ENCODE peak calls at places on chromosome 10, in seven cellular contexts. I, T, G, K, Q, S and O are unnamed samples.

GRCh38 chr10:13930123-13930522 is 343.4 kb downstream of the PRPF18 start:
- DNase-seq in I (no peak), T (no peak), G (no peak), K (no peak), Q (no peak), S (no peak), O (no peak)

GRCh38 chr10:74163313-74164068 is 12.5 kb downstream of the ADK start:
- DNase-seq in I (no peak), T (no peak), G (no peak), K (no peak), Q (no peak), S (no peak), O (no peak)

GRCh38 chr10:109429956-109430760 is 493.2 kb downstream of the XPNPEP1 start:
- DNase-seq in I (no peak), T (no peak), G (no peak), K (no peak), Q (no peak), S (no peak), O (no peak)

GRCh38 chr10:116848912-116849270 is 408 bp upstream of the ENO4 start:
- DNase-seq in I (no peak), T (no peak), G (no peak), K (no peak), Q (no peak), S (peak), O (no peak)

GRCh38 chr10:13913890-13914289 is 327.1 kb downstream of the PRPF18 start:
- DNase-seq in I (no peak), T (no peak), G (no peak), K (no peak), Q (no peak), S (no peak), O (no peak)

GRCh38 chr10:16777473-16778370 is 39.5 kb downstream of the RSU1 start:
- DNase-seq in I (no peak), T (no peak), G (peak), K (peak), Q (no peak), S (peak), O (no peak)

GRCh38 chr10:88382699-88383098 is 200.4 kb downstream of the RNLS start:
- DNase-seq in I (no peak), T (no peak), G (no peak), K (no peak), Q (no peak), S (no peak), O (no peak)

GRCh38 chr10:86187840-86188239 is 178.8 kb downstream of the GRID1 start:
- DNase-seq in I (no peak), T (no peak), G (no peak), K (no peak), Q (no peak), S (no peak), O (no peak)

GRCh38 chr10:47361293-47361692 is 13.1 kb downstream of the RBP3 start:
- DNase-seq in I (no peak), T (no peak), G (no peak), K (peak), Q (peak), S (no peak), O (no peak)

GRCh38 chr10:117746541-117747195 is 204.1 kb downstream of the EMX2 start:
- DNase-seq in I (no peak), T (no peak), G (no peak), K (no peak), Q (no peak), S (no peak), O (no peak)

GRCh38 chr10:42304341-42304740 is 334.0 kb downstream of the ZNF33B start:
- DNase-seq in I (no peak), T (no peak), G (no peak), K (no peak), Q (no peak), S (no peak), O (no peak)

GRCh38 chr10:128043259-128044045 is 82.8 kb downstream of the MKI67 start:
- DNase-seq in I (no peak), T (peak), G (no peak), K (no peak), Q (no peak), S (no peak), O (no peak)

GRCh38 chr10:100131571-100131970 is 49.9 kb upstream of the CPN1 start:
- DNase-seq in I (no peak), T (no peak), G (no peak), K (no peak), Q (no peak), S (no peak), O (no peak)

GRCh38 chr10:128062837-128063563 is 63.2 kb downstream of the MKI67 start:
- DNase-seq in I (peak), T (no peak), G (no peak), K (no peak), Q (no peak), S (peak), O (no peak)

GRCh38 chr10:74373059-74373458 is 222.0 kb downstream of the ADK start:
- DNase-seq in I (no peak), T (no peak), G (no peak), K (no peak), Q (no peak), S (no peak), O (no peak)

GRCh38 chr10:7374795-7375194 is 36.0 kb downstream of the SFMBT2 start:
- DNase-seq in I (no peak), T (no peak), G (no peak), K (no peak), Q (no peak), S (no peak), O (no peak)

GRCh38 chr10:7317799-7318446 is 92.9 kb downstream of the SFMBT2 start:
- DNase-seq in I (no peak), T (no peak), G (no peak), K (no peak), Q (no peak), S (no peak), O (no peak)

GRCh38 chr10:118940386-118940785 is 89.1 kb upstream of the NANOS1 start:
- DNase-seq in I (no peak), T (no peak), G (no peak), K (no peak), Q (no peak), S (no peak), O (no peak)

GRCh38 chr10:65194555-65194954 is 1673.4 kb downstream of the REEP3 start:
- DNase-seq in I (no peak), T (no peak), G (no peak), K (no peak), Q (no peak), S (no peak), O (no peak)

GRCh38 chr10:14605231-14605925 is 169.3 kb downstream of the FAM107B start:
- DNase-seq in I (no peak), T (no peak), G (no peak), K (no peak), Q (no peak), S (peak), O (no peak)

GRCh38 chr10:88989824-88990527 is 622 bp upstream of the FAS start:
- DNase-seq in I (no peak), T (no peak), G (peak), K (peak), Q (no peak), S (no peak), O (no peak)

GRCh38 chr10:88116491-88116890 is 253.1 kb downstream of the PTEN start:
- DNase-seq in I (no peak), T (no peak), G (no peak), K (no peak), Q (no peak), S (no peak), O (no peak)

GRCh38 chr10:124799196-124799595 is 2.4 kb upstream of the ABRAXAS2 start:
- DNase-seq in I (no peak), T (no peak), G (no peak), K (no peak), Q (no peak), S (no peak), O (no peak)

GRCh38 chr10:32771217-32771616 is 186.8 kb downstream of the ITGB1 start:
- DNase-seq in I (no peak), T (no peak), G (no peak), K (no peak), Q (no peak), S (no peak), O (no peak)

GRCh38 chr10:95290801-95291633 is at the start of gene PDLIM1:
- DNase-seq in I (peak), T (no peak), G (no peak), K (no peak), Q (peak), S (peak), O (peak)

GRCh38 chr10:119802068-119802538 is 70.5 kb downstream of the MCMBP start:
- DNase-seq in I (no peak), T (no peak), G (no peak), K (no peak), Q (no peak), S (no peak), O (no peak)

GRCh38 chr10:35336084-35336831 is at the start of gene CCNY:
- DNase-seq in I (peak), T (peak), G (no peak), K (peak), Q (peak), S (peak), O (peak)

GRCh38 chr10:33248638-33249037 is 85.8 kb downstream of the NRP1 start:
- DNase-seq in I (no peak), T (no peak), G (peak), K (peak), Q (no peak), S (no peak), O (no peak)

GRCh38 chr10:73117976-73118743 is 7.9 kb downstream of the NUDT13 start:
- DNase-seq in I (no peak), T (no peak), G (no peak), K (peak), Q (no peak), S (no peak), O (no peak)

GRCh38 chr10:31816318-31816717 is 112.3 kb downstream of the ARHGAP12 start:
- DNase-seq in I (no peak), T (no peak), G (no peak), K (no peak), Q (no peak), S (no peak), O (no peak)

GRCh38 chr10:14547826-14548225 is 217.1 kb upstream of the FRMD4A start:
- DNase-seq in I (no peak), T (no peak), G (no peak), K (peak), Q (no peak), S (no peak), O (no peak)

GRCh38 chr10:48400129-48400849 is 93.8 kb downstream of the MAPK8 start:
- DNase-seq in I (no peak), T (no peak), G (peak), K (no peak), Q (no peak), S (no peak), O (no peak)

GRCh38 chr10:6578221-6579192 is 1.6 kb downstream of the PRKCQ start:
- DNase-seq in I (no peak), T (no peak), G (no peak), K (no peak), Q (no peak), S (no peak), O (no peak)

GRCh38 chr10:70540089-70540788 is 61.7 kb downstream of the PALD1 start:
- DNase-seq in I (no peak), T (no peak), G (no peak), K (no peak), Q (peak), S (peak), O (peak)

GRCh38 chr10:133438711-133439273 is 14.4 kb upstream of the SPRN start:
- DNase-seq in I (peak), T (no peak), G (no peak), K (peak), Q (no peak), S (no peak), O (no peak)

GRCh38 chr10:97024181-97025073 is 161.3 kb downstream of the SLIT1 start:
- DNase-seq in I (no peak), T (no peak), G (peak), K (no peak), Q (no peak), S (no peak), O (no peak)

GRCh38 chr10:122301055-122301810 is 30.1 kb downstream of the BTBD16 start:
- DNase-seq in I (no peak), T (no peak), G (peak), K (no peak), Q (no peak), S (no peak), O (no peak)

GRCh38 chr10:84613336-84614021 is 285.1 kb downstream of the CCSER2 start:
- DNase-seq in I (no peak), T (peak), G (no peak), K (peak), Q (no peak), S (peak), O (no peak)
- TF ChIP-seq CTCF in I (no peak), T (peak), G (peak), K (peak), Q (peak), S (no peak), O (peak)

DNA sequence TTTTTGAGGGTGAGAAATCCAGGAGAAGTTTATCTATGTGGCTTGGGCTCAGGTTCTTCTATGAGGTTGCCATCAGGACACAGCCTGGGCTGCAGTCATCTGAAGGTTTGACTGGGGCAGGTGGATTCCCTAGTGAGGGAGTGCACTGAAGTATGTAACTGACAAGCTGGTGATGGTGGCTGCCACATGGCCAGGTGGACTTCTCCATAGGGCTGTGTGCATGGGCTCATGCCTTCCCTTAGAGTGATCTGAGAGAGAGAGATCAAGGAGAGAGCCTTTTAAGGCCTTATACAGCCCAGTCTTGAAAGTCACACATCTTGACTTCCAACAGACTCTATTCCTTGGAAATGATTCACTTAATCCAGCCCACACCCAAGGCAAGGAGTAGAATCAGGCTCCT is 266.6 kb upstream of the PITRM1 start:
- DNase-seq in I (no peak), T (no peak), G (no peak), K (no peak), Q (no peak), S (no peak), O (no peak)
- TF ChIP-seq CTCF in I (no peak), T (no peak), G (no peak), K (no peak), Q (no peak), S (no peak), O (no peak)

GRCh38 chr10:46226232-46226631 is 60.6 kb upstream of the ANTXRL start:
- DNase-seq in I (peak), T (no peak), G (no peak), K (no peak), Q (no peak), S (no peak), O (no peak)
- TF ChIP-seq CTCF in I (no peak), T (no peak), G (no peak), K (no peak), Q (no peak), S (no peak), O (no peak)

GRCh38 chr10:60913657-60914056 is 30.3 kb downstream of the RHOBTB1 start:
- DNase-seq in I (no peak), T (no peak), G (no peak), K (no peak), Q (no peak), S (no peak), O (no peak)

GRCh38 chr10:60917331-60918280 is 26.4 kb downstream of the RHOBTB1 start:
- DNase-seq in I (no peak), T (no peak), G (no peak), K (no peak), Q (no peak), S (no peak), O (no peak)

GRCh38 chr10:60914676-60915075 is 29.3 kb downstream of the RHOBTB1 start:
- DNase-seq in I (no peak), T (no peak), G (peak), K (no peak), Q (no peak), S (no peak), O (no peak)

GRCh38 chr10:60913091-60913490 is 30.9 kb downstream of the RHOBTB1 start:
- DNase-seq in I (no peak), T (no peak), G (no peak), K (no peak), Q (no peak), S (no peak), O (no peak)

DNA sequence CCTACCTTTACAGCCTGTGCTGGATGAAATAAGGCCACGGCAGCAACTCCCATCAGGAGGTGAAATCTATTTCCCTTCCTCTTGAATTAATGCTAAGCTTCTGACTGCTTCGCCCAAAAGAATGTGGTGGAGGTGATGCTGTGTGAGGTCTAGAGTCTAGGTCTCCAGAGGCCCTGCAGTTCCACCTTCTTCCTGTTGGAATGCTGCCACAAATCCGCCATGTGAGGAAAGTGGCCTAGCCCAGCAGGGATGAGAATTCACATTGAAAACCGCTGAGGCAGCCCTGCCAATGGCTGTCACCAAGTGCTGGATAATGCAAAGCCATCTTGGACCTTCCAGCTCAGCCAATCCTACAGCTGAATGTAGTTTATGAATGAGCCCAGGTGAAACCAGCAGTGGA is 28.0 kb downstream of the RHOBTB1 start:
- DNase-seq in I (no peak), T (no peak), G (no peak), K (peak), Q (no peak), S (no peak), O (no peak)
- TF ChIP-seq CTCF in I (no peak), T (no peak), G (no peak), K (peak), Q (no peak), S (no peak), O (no peak)

GRCh38 chr10:131690805-131691239 is 210.0 kb upstream of the PPP2R2D start:
- DNase-seq in I (no peak), T (no peak), G (no peak), K (no peak), Q (no peak), S (no peak), O (no peak)

GRCh38 chr10:131688304-131688703 is 212.5 kb upstream of the PPP2R2D start:
- DNase-seq in I (no peak), T (no peak), G (no peak), K (no peak), Q (no peak), S (no peak), O (no peak)

GRCh38 chr10:131689486-131689885 is 211.3 kb upstream of the PPP2R2D start:
- DNase-seq in I (no peak), T (no peak), G (no peak), K (no peak), Q (no peak), S (no peak), O (no peak)

GRCh38 chr10:131689954-131690669 is 210.7 kb upstream of the PPP2R2D start:
- DNase-seq in I (no peak), T (no peak), G (no peak), K (no peak), Q (no peak), S (no peak), O (no peak)

DNA sequence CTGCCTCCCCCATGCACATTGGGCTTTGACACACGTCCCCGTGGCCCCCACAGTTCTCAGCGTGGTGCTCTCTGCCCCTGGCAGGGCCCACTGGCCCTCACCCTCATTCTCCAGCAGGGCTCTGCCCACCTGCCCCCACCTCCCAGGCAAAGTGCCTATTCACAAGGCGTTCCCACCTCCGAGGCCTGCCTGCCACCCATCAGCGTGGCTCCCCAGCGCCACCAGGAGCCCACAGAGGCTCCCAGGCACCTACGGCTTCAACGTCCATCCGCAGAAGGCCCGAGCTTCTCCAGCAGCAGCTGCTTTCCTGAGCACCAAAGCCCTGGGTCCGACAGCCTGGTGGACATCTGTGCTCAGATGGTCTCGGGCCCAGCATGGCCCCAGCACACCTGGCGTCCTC is 211.8 kb upstream of the PPP2R2D start:
- DNase-seq in I (no peak), T (no peak), G (no peak), K (no peak), Q (no peak), S (no peak), O (no peak)
- TF ChIP-seq CTCF in I (no peak), T (no peak), G (no peak), K (peak), Q (no peak), S (no peak), O (no peak)

DNA sequence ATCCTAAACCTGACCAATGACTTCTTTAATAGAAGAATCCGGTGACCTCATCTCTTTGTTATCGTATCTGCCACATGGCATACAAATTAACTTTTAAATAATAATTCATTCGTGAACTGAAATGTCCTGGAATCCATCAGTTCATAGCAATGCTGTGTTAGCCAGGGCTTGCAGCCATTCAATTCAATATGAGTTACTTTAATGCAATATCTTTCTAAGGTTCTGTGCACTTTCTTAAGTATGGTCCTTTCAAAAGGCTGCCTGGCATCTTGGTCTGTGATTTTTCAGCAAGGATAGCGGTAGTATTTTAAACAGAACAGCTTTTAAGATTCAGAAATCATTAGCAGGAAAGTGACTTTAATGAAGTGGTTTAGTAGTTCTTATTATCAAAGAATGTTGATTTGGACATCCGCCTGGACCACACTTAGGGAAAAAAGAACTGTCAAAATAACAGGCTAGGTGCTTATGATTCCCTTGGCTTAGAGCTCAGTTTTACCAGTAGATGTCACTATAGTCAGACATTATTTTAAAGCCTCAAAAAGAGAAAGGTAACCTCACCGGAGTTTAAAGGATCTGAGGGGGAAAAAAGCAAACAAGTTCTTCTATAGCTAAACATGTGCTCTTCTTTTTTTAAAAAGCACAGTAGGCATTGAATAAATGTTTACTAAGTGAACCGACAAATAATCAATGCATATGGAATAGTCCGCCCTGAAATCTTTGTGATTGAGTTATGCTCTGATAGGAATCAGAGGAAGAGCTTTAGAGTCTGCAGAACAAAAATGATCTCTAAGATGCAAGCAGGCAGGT is 22.7 kb downstream of the SLC35G1 start:
- DNase-seq in I (no peak), T (no peak), G (peak), K (peak), Q (no peak), S (no peak), O (no peak)
- TF ChIP-seq CTCF in I (no peak), T (peak), G (peak), K (peak), Q (peak), S (peak), O (peak)

DNA sequence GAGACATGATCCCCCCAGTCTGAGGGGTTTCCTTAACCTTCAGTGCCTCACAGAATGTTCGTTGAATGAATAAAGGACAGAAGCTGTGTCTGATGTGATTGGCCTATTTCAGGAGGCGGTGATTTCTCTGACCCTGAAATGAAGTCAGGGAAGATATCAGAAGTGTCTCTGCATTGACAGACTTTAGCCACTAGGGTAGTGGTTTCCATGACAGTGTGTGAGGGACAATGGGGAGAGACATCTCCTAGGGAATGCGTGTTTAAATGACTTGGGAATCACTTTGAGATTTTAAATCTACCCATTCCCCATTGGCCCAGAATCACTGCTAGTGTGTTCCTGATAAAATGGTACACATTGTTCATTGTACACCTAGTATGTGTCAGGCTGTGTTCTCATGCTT is 132.0 kb downstream of the CFAP58 start:
- DNase-seq in I (no peak), T (no peak), G (no peak), K (no peak), Q (no peak), S (no peak), O (no peak)
- TF ChIP-seq CTCF in I (no peak), T (no peak), G (no peak), K (peak), Q (no peak), S (no peak), O (no peak)